ENCODE peak calls at places on chromosomes 3 and 15, in ten cellular contexts. L is AG04450, E is GM12864, B is astrocyte, I is upper lobe of right lung, O is osteoblast, M is lung, X is foreskin fibroblast, U is heart right ventricle, V is fibroblast of pulmonary artery. W is an unnamed sample.
A peak's percentile ranks its signal among the peaks of the same experiment; 100 is the strongest.

GRCh38 chr3:30332196-30333021 is 274.0 kb upstream of the TGFBR2 start:
- DNase-seq in L (no peak), I (no peak), U (no peak), M (no peak), O (no peak), V (no peak), B (no peak), E (no peak), X (no peak), W (no peak)

GRCh38 chr15:92984161-92984560 is 84.0 kb downstream of the CHD2 start:
- DNase-seq in X (no peak), O (no peak), M (no peak), U (no peak), V (no peak), E (no peak), B (no peak), L (no peak), I (no peak), W (no peak)

GRCh38 chr3:85298032-85298431 is 339.2 kb downstream of the CADM2 start:
- DNase-seq in I (no peak), U (no peak), X (no peak), O (no peak), B (no peak), L (no peak), E (no peak), M (no peak), V (no peak), W (no peak)

GRCh38 chr3:54954516-54954915 is 26.7 kb upstream of the LRTM1 start:
- DNase-seq in B (peak; percentile 23), L (no peak), M (no peak), O (peak; percentile 57), E (no peak), V (no peak), I (no peak), U (no peak), X (peak; percentile 33), W (no peak)

GRCh38 chr3:37974121-37974927 is 16.3 kb upstream of the VILL start:
- DNase-seq in I (peak; percentile 79), E (no peak), O (no peak), U (peak; percentile 48), V (peak; percentile 75), M (peak; percentile 65), B (peak; percentile 22), L (no peak), X (peak; percentile 80), W (no peak)

GRCh38 chr15:29092376-29093064 is 177.1 kb downstream of the NSMCE3 start:
- DNase-seq in X (no peak), V (no peak), O (no peak), U (no peak), I (no peak), B (no peak), L (no peak), M (no peak), E (no peak), W (no peak)

GRCh38 chr15:51775967-51776816 is 24.8 kb downstream of the TMOD2 start:
- DNase-seq in E (peak; percentile 16), M (peak; percentile 61), U (no peak), O (peak; percentile 43), I (no peak), B (no peak), L (peak; percentile 15), V (peak; percentile 67), X (peak; percentile 73), W (no peak)

GRCh38 chr3:123405936-123406510 is 42.9 kb downstream of the ADCY5 start:
- DNase-seq in V (no peak), O (no peak), L (no peak), X (no peak), E (no peak), I (peak; percentile 15), B (no peak), M (no peak), U (no peak), W (no peak)

GRCh38 chr15:45719490-45719889 is 84.7 kb downstream of the SQOR start:
- DNase-seq in V (peak; percentile 29), E (no peak), X (no peak), L (no peak), U (no peak), M (no peak), B (no peak), O (no peak), I (no peak), W (no peak)

GRCh38 chr3:20215636-20216035 is 29.6 kb upstream of the SGO1 start:
- DNase-seq in L (no peak), I (no peak), U (no peak), M (no peak), X (no peak), E (no peak), O (no peak), V (no peak), B (no peak), W (no peak)

GRCh38 chr15:76333309-76333708 is 3.3 kb upstream of the ISL2 start:
- DNase-seq in L (no peak), O (no peak), I (no peak), X (no peak), M (peak; percentile 25), E (no peak), B (no peak), U (no peak), V (no peak), W (peak; percentile 38)

GRCh38 chr15:76335129-76335850 is 1.3 kb upstream of the ISL2 start:
- DNase-seq in I (no peak), U (no peak), O (peak; percentile 73), V (no peak), X (peak; percentile 58), E (no peak), B (no peak), L (no peak), M (no peak), W (peak; percentile 84)

GRCh38 chr15:76332796-76333195 is 3.8 kb upstream of the ISL2 start:
- DNase-seq in B (no peak), L (no peak), E (no peak), M (no peak), U (no peak), V (no peak), I (no peak), X (no peak), O (no peak), W (peak; percentile 79)

GRCh38 chr15:76334438-76335004 is 2.1 kb upstream of the ISL2 start:
- DNase-seq in M (no peak), V (no peak), X (no peak), L (no peak), E (no peak), O (no peak), I (no peak), B (no peak), U (no peak), W (peak; percentile 21)

DNA sequence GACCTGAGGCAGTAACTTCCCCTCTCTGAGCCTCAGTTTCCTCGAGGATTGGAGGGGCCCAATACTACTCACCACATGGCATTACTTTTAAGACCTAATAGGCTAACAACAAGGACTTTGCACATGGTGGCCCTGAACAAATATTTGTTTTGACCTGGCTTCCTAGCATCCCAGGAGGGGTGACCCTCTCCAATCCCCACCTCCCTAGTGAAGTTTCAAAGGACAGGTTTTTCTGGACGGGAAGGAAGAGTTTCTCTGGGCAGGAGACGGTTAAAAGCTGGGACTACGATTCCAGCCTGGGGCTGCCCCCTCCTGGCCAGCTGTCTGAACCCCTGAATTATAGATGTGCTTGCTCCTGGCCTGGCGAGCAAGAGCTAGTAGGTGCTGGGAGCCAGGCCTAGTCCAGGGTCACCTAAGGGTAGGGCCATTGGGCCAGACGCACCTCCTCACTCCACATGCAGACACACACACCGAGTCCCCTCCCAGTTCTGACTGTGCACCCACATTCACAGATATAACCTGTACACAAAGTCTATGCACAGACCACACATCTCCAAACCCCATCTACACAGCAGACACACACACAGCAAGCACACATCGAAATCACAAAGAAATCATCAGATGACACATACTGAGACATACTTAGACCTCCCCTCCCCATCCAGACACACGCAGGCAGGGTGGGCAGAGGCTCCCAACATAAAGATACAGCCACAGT is 2.7 kb upstream of the ISL2 start:
- DNase-seq in L (no peak), O (peak; percentile 91), I (no peak), X (peak; percentile 70), M (no peak), E (no peak), B (no peak), V (no peak), U (no peak), W (peak; percentile 65)
- TF ChIP-seq CTCF in L (peak; percentile 34), O (peak; percentile 54), I (no peak), X (peak; percentile 27), M (no peak), E (peak; percentile 29), B (no peak), V (peak; percentile 22), U (no peak), W (peak; percentile 25)

GRCh38 chr3:170418422-170419300 is at the start of gene CLDN11:
- DNase-seq in I (no peak), V (no peak), O (peak; percentile 95), B (peak; percentile 24), L (peak; percentile 36), U (peak; percentile 37), E (no peak), M (peak; percentile 27), X (peak; percentile 87), W (no peak)
- TF ChIP-seq CTCF in I (no peak), V (no peak), O (no peak), B (no peak), L (peak; percentile 40), U (no peak), E (no peak), M (no peak), X (peak; percentile 9), W (no peak)

DNA sequence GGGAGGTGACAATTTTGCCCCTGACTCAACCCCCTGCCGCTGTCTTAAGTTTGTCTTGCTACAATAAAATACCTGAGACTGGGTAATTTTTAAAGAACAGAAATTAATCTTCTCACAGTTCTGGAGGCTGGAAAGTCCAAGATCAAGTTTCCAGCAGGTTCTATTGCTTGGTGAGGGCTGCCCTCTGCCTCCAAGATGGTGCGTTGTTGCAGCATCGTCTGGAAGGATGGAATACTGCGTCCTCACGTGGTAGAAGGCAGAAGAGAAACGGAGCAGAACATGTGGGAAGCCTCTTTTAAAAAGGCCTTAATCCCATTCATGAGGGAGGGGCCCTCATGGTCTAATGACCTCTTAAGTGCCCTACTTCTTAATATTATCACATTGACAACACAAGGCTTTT is 87.3 kb upstream of the SNTN start:
- DNase-seq in M (no peak), X (no peak), I (no peak), U (no peak), L (no peak), B (no peak), O (no peak), E (no peak), V (no peak), W (no peak)
- TF ChIP-seq CTCF in M (no peak), X (no peak), I (no peak), U (no peak), L (no peak), B (no peak), O (no peak), E (no peak), V (no peak), W (no peak)

DNA sequence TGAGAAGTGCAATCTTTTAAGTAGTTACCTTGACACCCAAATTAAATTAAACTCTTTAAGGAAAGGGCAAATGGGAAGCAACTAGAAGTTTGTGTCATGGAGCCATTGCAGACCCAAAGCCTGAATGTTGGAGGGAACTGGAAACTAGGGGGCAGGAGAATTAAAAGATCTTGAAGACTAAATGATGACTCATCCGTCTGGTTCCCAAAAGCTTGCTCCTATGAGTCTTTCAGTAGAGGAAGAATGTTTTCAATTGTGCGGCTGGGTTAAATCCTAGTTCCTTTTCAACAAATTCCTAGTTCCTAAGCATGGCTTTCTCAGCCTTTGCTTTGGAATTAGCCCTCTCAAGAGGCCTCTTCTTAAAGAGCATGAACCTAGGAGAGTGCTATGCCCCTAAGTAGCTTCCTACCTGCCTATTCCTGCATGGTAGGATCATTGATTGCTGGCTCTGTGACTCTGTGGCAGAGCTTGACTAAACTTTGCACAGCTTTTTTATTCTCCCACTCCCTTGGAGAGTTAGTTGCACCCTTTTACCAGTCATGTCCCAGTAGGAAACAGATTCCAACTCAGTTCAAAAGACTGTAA is 17.7 kb downstream of the CLEC3B start:
- DNase-seq in I (no peak), M (no peak), U (no peak), X (peak; percentile 91), L (peak; percentile 66), E (no peak), B (peak; percentile 88), O (peak; percentile 93), V (peak; percentile 83), W (no peak)
- TF ChIP-seq CTCF in I (no peak), M (no peak), U (no peak), X (peak; percentile 30), L (peak; percentile 52), E (no peak), B (peak; percentile 14), O (peak; percentile 37), V (peak; percentile 36), W (peak; percentile 55)

W was measured in osteocyte.